ENCODE peak calls at places on chromosomes 4 and X, in nine cellular contexts. D is Caco-2, I is right lobe of liver, G is upper lobe of left lung, Y is astrocyte, L is pancreas, O is testis, M is left lung, N is tibial artery. F is an unnamed sample.

GRCh38 chr4:14562901-14563300 is 439.4 kb upstream of the CPEB2 start:
- DNase-seq in N (no peak), D (no peak), Y (no peak), G (no peak), O (no peak), I (no peak), L (no peak), M (no peak), F (no peak)

GRCh38 chrX:115968436-115969252 is 201.9 kb upstream of the AGTR2 start:
- DNase-seq in I (peak; percentile 59), L (no peak), Y (peak; percentile 8), O (peak; percentile 69), D (no peak), M (peak; percentile 79), N (no peak), G (peak; percentile 61), F (peak; percentile 88)

GRCh38 chr4:128394778-128395177 is 107.2 kb upstream of the PGRMC2 start:
- DNase-seq in I (no peak), Y (peak; percentile 75), M (no peak), D (no peak), N (peak; percentile 73), G (no peak), O (no peak), L (no peak), F (no peak)

GRCh38 chr4:19386786-19387185 is 864.9 kb upstream of the SLIT2 start:
- DNase-seq in I (no peak), O (no peak), Y (peak; percentile 44), N (no peak), G (no peak), M (no peak), L (no peak), D (no peak), F (no peak)

GRCh38 chr4:66694716-66695115 is 850.6 kb downstream of the CENPC start:
- DNase-seq in M (no peak), Y (no peak), G (no peak), I (no peak), N (no peak), L (no peak), O (no peak), D (no peak), F (no peak)

GRCh38 chr4:97593248-97593647 is 550.0 kb downstream of the STPG2 start:
- DNase-seq in L (no peak), D (no peak), O (no peak), M (peak; percentile 38), G (no peak), Y (no peak), I (no peak), N (no peak), F (no peak)

GRCh38 chrX:86322913-86323312 is 174.7 kb downstream of the DACH2 start:
- DNase-seq in N (no peak), M (no peak), G (no peak), D (no peak), I (no peak), L (no peak), Y (no peak), O (no peak), F (no peak)

GRCh38 chrX:103442536-103442901 is 66.2 kb downstream of the BEX3 start:
- DNase-seq in G (no peak), D (no peak), O (no peak), N (no peak), L (no peak), Y (peak; percentile 69), M (no peak), I (no peak), F (no peak)

GRCh38 chrX:70592091-70592490 is 147.5 kb downstream of the DLG3 start:
- DNase-seq in Y (peak; percentile 34), D (no peak), G (no peak), O (no peak), N (no peak), I (no peak), M (no peak), L (no peak), F (peak; percentile 64)

GRCh38 chrX:115909017-115909416 is 261.5 kb upstream of the AGTR2 start:
- DNase-seq in Y (no peak), N (no peak), M (no peak), D (no peak), I (no peak), G (no peak), L (no peak), O (no peak), F (no peak)

GRCh38 chr4:155972098-155972497 is 18.4 kb upstream of the CTSO start:
- DNase-seq in G (no peak), M (no peak), I (no peak), O (no peak), L (no peak), Y (no peak), N (peak; percentile 30), D (peak; percentile 27), F (peak; percentile 57)

GRCh38 chr4:7905461-7905915 is 34.2 kb downstream of the AFAP1 start:
- DNase-seq in N (peak; percentile 54), L (no peak), G (no peak), O (no peak), D (no peak), Y (peak; percentile 69), M (no peak), I (no peak), F (no peak)

GRCh38 chr4:10593130-10593529 is 91.4 kb downstream of the CLNK start:
- DNase-seq in L (no peak), M (no peak), G (no peak), D (no peak), I (no peak), O (peak; percentile 20), Y (no peak), N (no peak), F (no peak)

GRCh38 chrX:13518126-13518525 is 51.3 kb upstream of the EGFL6 start:
- DNase-seq in N (no peak), M (no peak), L (no peak), G (no peak), Y (no peak), D (no peak), O (no peak), I (no peak), F (no peak)

GRCh38 chrX:69238153-69238959 is 73.1 kb upstream of the PJA1 start:
- DNase-seq in Y (no peak), L (no peak), M (no peak), N (no peak), O (no peak), G (no peak), D (no peak), I (no peak), F (peak; percentile 37)

DNA sequence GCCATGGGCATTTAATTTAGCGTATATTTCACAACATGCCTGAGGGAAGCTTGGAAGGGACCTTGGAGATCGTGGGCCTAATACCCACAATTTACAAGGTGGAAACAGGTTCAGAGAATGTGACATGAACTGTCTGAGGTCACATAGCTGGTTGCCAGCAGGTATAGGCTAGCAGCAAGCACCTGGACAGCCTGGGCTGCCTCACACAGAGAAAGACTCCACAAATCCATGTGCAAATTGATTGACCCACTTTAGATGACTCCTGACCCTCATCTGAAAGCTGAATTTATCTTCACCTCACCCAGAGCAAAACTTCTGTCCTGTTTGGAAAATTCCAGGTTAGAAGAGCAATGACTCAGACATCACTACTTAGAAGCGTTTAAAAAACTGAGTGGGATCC is 5.8 kb downstream of the PTTG2 start:
- DNase-seq in D (no peak), L (no peak), O (no peak), Y (no peak), G (no peak), M (no peak), N (no peak), I (no peak), F (no peak)
- H3K4me1 ChIP-seq in D (peaks cover 10% of the 10 kb centered on the region), L (peaks cover 5% of the 10 kb centered on the region), O (peaks cover 9% of the 10 kb centered on the region), Y (no peaks in the 10 kb centered on the region), G (peaks cover 7% of the 10 kb centered on the region), M (no peaks in the 10 kb centered on the region), N (peaks cover 74% of the 10 kb centered on the region), I (peaks cover 4% of the 10 kb centered on the region), F (peaks cover 10% of the 10 kb centered on the region)

GRCh38 chrX:112147206-112147605 is 64.6 kb upstream of the TRPC5 start:
- DNase-seq in L (no peak), M (no peak), Y (no peak), G (no peak), I (peak; percentile 20), D (peak; percentile 10), O (peak; percentile 13), N (no peak), F (peak; percentile 47)
- TF ChIP-seq CTCF in L (peak; percentile 47), M (peak; percentile 26), Y (peak; percentile 13), G (peak; percentile 27), I (peak; percentile 43), D (peak; percentile 39), O (peak; percentile 41), N (no peak), F (peak; percentile 18)

DNA sequence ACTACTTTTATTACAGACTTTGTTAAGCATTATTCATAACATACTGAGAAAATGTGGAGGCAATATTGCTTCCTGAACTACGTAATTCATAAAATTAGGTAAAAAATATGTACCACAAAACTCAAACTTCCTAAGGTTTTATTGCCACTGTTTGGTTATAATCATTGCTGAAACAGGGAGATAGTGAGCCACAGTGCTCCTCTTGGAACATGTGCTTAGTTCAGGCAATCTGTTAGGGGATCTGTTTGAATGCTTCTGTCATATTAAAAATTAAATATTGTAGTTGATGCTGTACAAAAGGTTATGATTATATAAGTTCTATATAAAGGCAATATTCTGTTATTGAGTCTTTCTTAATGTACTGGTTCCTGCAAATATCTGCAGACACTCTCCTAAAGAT is 480.7 kb downstream of the GRXCR1 start:
- DNase-seq in N (no peak), O (no peak), Y (no peak), I (no peak), M (no peak), D (no peak), G (no peak), L (no peak), F (no peak)
- H3K4me3 ChIP-seq in N (no peak overlapping the region), O (no peak overlapping the region), Y (no peak overlapping the region), I (no peak overlapping the region), M (no peak overlapping the region), D (no peak overlapping the region), G (no peak overlapping the region), L (no peak overlapping the region), F (no peak overlapping the region)

GRCh38 chr4:109434007-109434792 is 585 bp downstream of the SEC24B start:
- DNase-seq in L (peak; percentile 53), O (peak; percentile 55), M (no peak), G (peak; percentile 36), N (peak; percentile 26), D (peak; percentile 32), I (peak; percentile 71), Y (peak; percentile 13), F (peak; percentile 60)

GRCh38 chr4:109436504-109436903 is 2.9 kb downstream of the SEC24B start:
- DNase-seq in O (no peak), Y (no peak), M (no peak), D (no peak), I (no peak), G (no peak), N (no peak), L (no peak), F (no peak)

GRCh38 chr4:109435635-109436034 is 2.0 kb downstream of the SEC24B start:
- DNase-seq in Y (no peak), I (peak; percentile 75), G (no peak), D (no peak), O (no peak), M (no peak), L (no peak), N (no peak), F (no peak)

GRCh38 chr4:109433281-109434006 is at the start of gene SEC24B:
- DNase-seq in Y (peak; percentile 57), D (peak; percentile 87), L (peak; percentile 88), O (peak; percentile 93), M (peak; percentile 98), I (peak; percentile 96), N (peak; percentile 87), G (peak; percentile 95), F (peak; percentile 88)

DNA sequence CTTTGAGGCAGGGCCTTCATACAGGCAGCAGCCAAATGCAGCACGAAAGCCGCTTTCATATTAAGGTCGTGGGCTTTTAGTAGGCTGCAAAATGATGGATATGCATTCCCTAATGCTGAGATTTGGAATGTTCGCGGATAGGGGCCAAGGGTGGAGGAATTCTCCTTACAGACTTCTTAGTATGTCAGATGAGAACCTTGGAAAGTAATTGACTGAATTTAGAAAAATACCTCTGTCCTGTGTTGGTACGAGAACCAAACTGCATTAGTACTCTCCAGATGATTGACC is 1.1 kb downstream of the SEC24B start:
- DNase-seq in N (no peak), D (no peak), M (no peak), Y (peak; percentile 54), I (no peak), G (no peak), L (no peak), O (no peak), F (no peak)
- H3K4me1 ChIP-seq in N (peaks cover 65% of the 10 kb centered on the region), D (peaks cover 20% of the 10 kb centered on the region), M (peaks cover 20% of the 10 kb centered on the region), Y (peaks cover 7% of the 10 kb centered on the region), I (peaks cover 49% of the 10 kb centered on the region), G (peaks cover 51% of the 10 kb centered on the region), L (peaks cover 39% of the 10 kb centered on the region), O (peaks cover 22% of the 10 kb centered on the region), F (peaks cover 29% of the 10 kb centered on the region)